ENCODE peak calls at places on chromosome 9, in eight cellular contexts. O is spleen, F is ovary, C is adrenal gland, B is IMR-90, P is body of pancreas, T is esophagus squamous epithelium, Q is uterus. N is an unnamed sample.

GRCh38 chr9:70428781-70429180 is 14.3 kb upstream of the KLF9 start:
- DNase-seq in B (no peak), P (no peak), O (no peak), Q (no peak), C (no peak), T (no peak), F (no peak), N (no peak)

GRCh38 chr9:116471943-116472506 is 215.1 kb upstream of the TRIM32 start:
- DNase-seq in Q (no peak), C (no peak), P (no peak), B (no peak), T (no peak), O (no peak), F (no peak), N (no peak)

GRCh38 chr9:87596862-87597261 is 99.2 kb downstream of the DAPK1 start:
- DNase-seq in O (no peak), B (no peak), F (peak; percentile 55), P (peak; percentile 68), C (peak; percentile 62), T (no peak), Q (no peak), N (no peak)

GRCh38 chr9:1837453-1838084 is 177.6 kb upstream of the SMARCA2 start:
- DNase-seq in P (peak; percentile 17), T (no peak), B (peak; percentile 1), F (no peak), C (peak; percentile 19), Q (no peak), O (no peak), N (peak; percentile 78)

GRCh38 chr9:79023134-79023577 is 548.6 kb upstream of the TLE4 start:
- DNase-seq in B (peak; percentile 96), P (no peak), Q (no peak), T (no peak), O (no peak), C (no peak), F (no peak), N (no peak)

GRCh38 chr9:79254900-79255651 is 316.7 kb upstream of the TLE4 start:
- DNase-seq in P (no peak), F (no peak), C (no peak), T (no peak), O (no peak), B (peak; percentile 70), Q (no peak), N (peak; percentile 19)

GRCh38 chr9:134551657-134552348 is 89.8 kb upstream of the COL5A1 start:
- DNase-seq in C (peak; percentile 30), O (peak; percentile 69), F (no peak), B (peak; percentile 82), Q (no peak), P (no peak), T (no peak), N (peak; percentile 65)

GRCh38 chr9:113962391-113962790 is 86.3 kb downstream of the ZNF618 start:
- DNase-seq in C (no peak), F (no peak), P (no peak), O (no peak), T (no peak), B (no peak), Q (no peak), N (no peak)

GRCh38 chr9:16771352-16771751 is 99.1 kb downstream of the BNC2 start:
- DNase-seq in F (no peak), O (no peak), C (no peak), T (no peak), B (peak; percentile 34), P (no peak), Q (no peak), N (no peak)

GRCh38 chr9:71079451-71079850 is 42.0 kb downstream of the TRPM3 start:
- DNase-seq in B (peak; percentile 31), F (no peak), T (no peak), P (no peak), O (no peak), C (no peak), Q (no peak), N (no peak)

GRCh38 chr9:122978586-122978985 is 37.8 kb downstream of the RABGAP1 start:
- DNase-seq in C (no peak), P (no peak), F (no peak), T (no peak), B (peak; percentile 2), O (no peak), Q (no peak), N (no peak)

GRCh38 chr9:116072046-116072445 is 81.5 kb upstream of the PAPPA start:
- DNase-seq in C (no peak), P (no peak), F (no peak), O (no peak), Q (no peak), T (no peak), B (no peak), N (no peak)

GRCh38 chr9:89497181-89497963 is 541 bp downstream of the SEMA4D start:
- DNase-seq in C (no peak), T (no peak), B (no peak), Q (no peak), F (no peak), P (peak; percentile 33), O (peak; percentile 89), N (peak; percentile 35)

GRCh38 chr9:111136180-111136579 is 97.9 kb upstream of the LPAR1 start:
- DNase-seq in O (no peak), T (no peak), B (no peak), Q (no peak), P (no peak), F (no peak), C (no peak), N (no peak)

GRCh38 chr9:6984941-6985578 is 227.3 kb downstream of the KDM4C start:
- DNase-seq in F (no peak), B (no peak), C (no peak), Q (no peak), O (no peak), P (no peak), T (no peak), N (no peak)

GRCh38 chr9:89845321-89845720 is 240.5 kb downstream of the GADD45G start:
- DNase-seq in P (no peak), F (no peak), C (no peak), B (no peak), Q (no peak), T (no peak), O (peak; percentile 41), N (no peak)

GRCh38 chr9:29129763-29130162 is 1556.5 kb upstream of the C9orf72 start:
- DNase-seq in Q (no peak), O (no peak), B (no peak), P (no peak), C (no peak), F (no peak), T (no peak), N (peak; percentile 22)

GRCh38 chr9:6014668-6015270 is 655 bp downstream of the RANBP6 start:
- DNase-seq in B (peak; percentile 84), C (no peak), T (no peak), F (no peak), O (no peak), P (no peak), Q (no peak), N (peak; percentile 54)

GRCh38 chr9:90428517-90428916 is 214.1 kb downstream of the DIRAS2 start:
- DNase-seq in O (no peak), F (no peak), B (no peak), Q (no peak), P (no peak), T (no peak), C (no peak), N (no peak)

GRCh38 chr9:83062653-83063527 is at the start of gene RASEF:
- DNase-seq in F (no peak), C (no peak), O (peak; percentile 74), B (no peak), P (peak; percentile 92), T (no peak), Q (no peak), N (no peak)
- TF ChIP-seq POLR2A in F (no peak), C (no peak), O (no peak), B (no peak), P (peak; percentile 98), T (peak; percentile 39), Q (no peak), N (no peak)

DNA sequence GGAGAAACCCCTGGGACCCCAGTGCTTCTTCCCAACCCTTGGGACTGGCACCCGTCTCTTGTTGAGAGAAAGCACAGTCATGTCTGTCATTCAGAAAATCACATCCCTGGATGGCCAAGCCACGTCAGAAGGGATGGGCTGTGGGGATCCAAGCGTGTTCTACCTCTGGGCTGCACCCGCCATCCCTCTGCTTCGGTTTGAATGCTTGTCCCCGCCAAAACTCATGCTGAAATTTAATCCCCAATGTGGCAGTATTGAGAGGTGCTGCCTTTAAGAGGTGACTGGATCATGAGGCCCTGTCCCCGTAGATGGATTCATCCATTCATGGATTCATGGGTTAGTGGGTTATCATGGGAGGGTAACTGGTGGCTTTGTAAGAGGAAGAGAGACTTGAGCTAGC is 27.0 kb downstream of the CEL start:
- DNase-seq in Q (no peak), F (no peak), B (no peak), C (no peak), T (no peak), O (no peak), P (no peak), N (no peak)
- TF ChIP-seq CTCF in Q (no peak), F (no peak), B (no peak), C (no peak), T (no peak), O (no peak), P (no peak), N (no peak)

DNA sequence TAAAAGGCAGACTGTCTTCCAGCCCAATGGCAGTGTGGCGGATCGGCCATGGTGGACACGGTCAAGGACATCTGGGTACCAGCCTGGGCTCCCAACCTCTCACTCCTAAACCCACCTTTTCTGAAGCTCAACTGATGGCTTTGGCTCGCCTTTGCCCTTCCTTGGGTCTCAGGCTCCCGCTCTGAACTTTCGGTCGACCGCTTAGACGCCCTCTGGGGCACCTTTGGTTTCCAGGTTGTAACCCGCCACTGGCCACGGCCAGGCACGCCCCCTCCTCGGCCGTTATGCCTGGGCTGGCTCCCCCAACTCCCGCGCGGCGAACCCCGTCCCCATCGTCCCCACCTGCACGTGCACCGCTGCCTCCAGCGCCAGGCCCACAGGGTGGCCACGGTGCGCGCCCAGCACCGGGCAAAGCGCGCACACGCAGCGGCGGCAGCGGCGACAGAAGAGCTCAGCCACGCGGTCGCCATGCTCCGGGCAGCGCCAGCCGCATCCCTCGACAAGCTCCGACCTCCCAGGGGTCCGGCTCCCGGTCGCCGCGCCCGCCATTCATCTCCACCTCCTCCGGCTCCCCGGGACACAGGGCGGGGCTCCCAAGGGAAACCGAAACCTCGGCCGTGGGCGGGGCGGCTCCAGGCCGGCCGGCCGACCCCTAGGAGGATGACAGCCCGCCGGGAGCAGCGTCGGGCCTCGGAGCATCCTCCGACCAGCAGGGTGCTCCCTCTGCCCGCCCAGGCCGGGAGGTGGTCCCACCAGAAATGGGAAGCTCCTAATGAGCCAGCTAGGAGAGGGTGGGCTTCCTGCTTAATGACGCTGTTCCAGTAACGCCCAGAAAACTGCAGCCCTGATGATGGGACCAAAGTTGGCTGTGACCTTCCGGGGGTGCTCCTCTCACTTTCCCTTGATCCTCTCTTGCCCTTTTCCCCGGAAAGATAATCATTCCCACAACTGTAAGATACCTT is at the start of gene TRIM14:
- DNase-seq in C (peak; percentile 41), Q (peak; percentile 30), P (peak; percentile 52), T (no peak), B (peak; percentile 55), F (peak; percentile 27), O (peak; percentile 94), N (peak; percentile 91)
- TF ChIP-seq POLR2A in C (no peak), Q (no peak), P (no peak), T (peak; percentile 68), B (no peak), F (no peak), O (no peak), N (peak; percentile 22)

DNA sequence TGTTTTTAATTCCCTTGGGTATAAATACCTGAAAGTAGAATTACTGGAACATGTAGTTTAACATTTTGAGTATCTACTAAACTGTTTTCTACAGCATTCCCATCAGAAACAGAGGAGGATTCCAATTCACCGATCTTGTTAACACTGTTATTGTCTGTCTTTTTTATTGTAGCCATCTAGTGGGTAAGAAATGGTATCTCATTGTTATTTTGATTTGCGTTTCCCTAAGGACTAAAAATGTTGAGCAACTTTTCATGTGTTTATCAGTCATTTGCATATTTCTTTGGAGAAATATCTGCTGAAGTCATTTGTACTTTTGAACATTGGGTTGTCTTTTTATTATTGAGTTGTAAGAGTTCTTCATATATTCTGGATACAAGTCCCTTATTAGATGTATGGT is 135.2 kb upstream of the NFIL3 start:
- DNase-seq in T (no peak), C (no peak), F (no peak), O (no peak), B (no peak), P (no peak), Q (no peak), N (peak; percentile 2)
- TF ChIP-seq CTCF in T (no peak), C (peak; percentile 8), F (no peak), O (no peak), B (no peak), P (no peak), Q (no peak), N (no peak)